ENCODE peak calls at places on chromosomes 6 and 20, in four cellular contexts. Z is K562, V is SK-N-SH, F is H1. T is an unnamed sample.

GRCh38 chr20:62258499-62259293 is 20.4 kb downstream of the OSBPL2 start:
- DNase-seq in Z (no peak), V (no peak), F (no peak), T (no peak)

GRCh38 chr6:73739097-73739496 is 43.1 kb downstream of the CD109 start:
- DNase-seq in Z (peak), V (peak), F (no peak), T (no peak)

GRCh38 chr20:45832619-45833018 is 980 bp upstream of the SNX21 start:
- DNase-seq in Z (peak), V (no peak), F (no peak), T (no peak)

GRCh38 chr6:108437821-108438220 is 122.9 kb upstream of the FOXO3 start:
- DNase-seq in Z (no peak), V (no peak), F (no peak), T (no peak)

GRCh38 chr20:23047738-23048214 is 1.7 kb downstream of the THBD start:
- DNase-seq in Z (no peak), V (no peak), F (no peak), T (peak)

GRCh38 chr6:124463271-124463670 is 499.0 kb upstream of the RNF217 start:
- DNase-seq in Z (no peak), V (no peak), F (no peak), T (no peak)

GRCh38 chr20:48772183-48772976 is 55.4 kb downstream of the PREX1 start:
- DNase-seq in Z (no peak), V (no peak), F (no peak), T (no peak)

GRCh38 chr6:20252311-20252710 is 40.0 kb upstream of the MBOAT1 start:
- DNase-seq in Z (peak), V (no peak), F (no peak), T (no peak)

GRCh38 chr6:14671261-14671681 is 553.7 kb downstream of the CD83 start:
- DNase-seq in Z (no peak), V (no peak), F (no peak), T (no peak)

GRCh38 chr20:36391456-36391855 is 85.3 kb downstream of the DLGAP4 start:
- DNase-seq in Z (no peak), V (no peak), F (peak), T (peak)

GRCh38 chr20:10982692-10983091 is 308.9 kb upstream of the JAG1 start:
- DNase-seq in Z (no peak), V (no peak), F (peak), T (no peak)

GRCh38 chr6:84926756-84927155 is 162.4 kb upstream of the TBX18 start:
- DNase-seq in Z (no peak), V (no peak), F (no peak), T (no peak)

GRCh38 chr20:17394411-17394810 is 136.8 kb downstream of the BFSP1 start:
- DNase-seq in Z (no peak), V (no peak), F (no peak), T (no peak)

GRCh38 chr6:95589067-95589466 is 11.7 kb downstream of the MANEA start:
- DNase-seq in Z (no peak), V (no peak), F (no peak), T (no peak)

GRCh38 chr6:154386848-154387717 is 30.5 kb upstream of the IPCEF1 start:
- DNase-seq in Z (no peak), V (no peak), F (no peak), T (no peak)

GRCh38 chr6:159038914-159039884 is 5.6 kb downstream of the TAGAP start:
- DNase-seq in Z (no peak), V (no peak), F (no peak), T (no peak)

GRCh38 chr6:120141601-120142000 is 792.0 kb upstream of the MAN1A1 start:
- DNase-seq in Z (no peak), V (no peak), F (no peak), T (no peak)

GRCh38 chr20:44034451-44034850 is 119.8 kb downstream of the TOX2 start:
- DNase-seq in Z (no peak), V (no peak), F (no peak), T (no peak)

GRCh38 chr20:1185781-1186334 is 1.1 kb upstream of the TMEM74B start:
- DNase-seq in Z (peak), V (peak), F (peak), T (peak)

GRCh38 chr20:54123587-54124180 is 50.1 kb downstream of the CYP24A1 start:
- DNase-seq in Z (no peak), V (no peak), F (peak), T (peak)

GRCh38 chr20:63347950-63348827 is 13.0 kb downstream of the CHRNA4 start:
- DNase-seq in Z (no peak), V (no peak), F (no peak), T (no peak)

GRCh38 chr20:35172434-35172806 is 548 bp downstream of the PROCR start:
- DNase-seq in Z (no peak), V (peak), F (no peak), T (no peak)

GRCh38 chr6:148885920-148886845 is 139.4 kb downstream of the UST start:
- DNase-seq in Z (no peak), V (no peak), F (no peak), T (no peak)

GRCh38 chr6:147046131-147046530 is 158.1 kb upstream of the STXBP5 start:
- DNase-seq in Z (no peak), V (no peak), F (no peak), T (no peak)

GRCh38 chr6:25576920-25577319 is 75.1 kb upstream of the SCGN start:
- DNase-seq in Z (no peak), V (no peak), F (no peak), T (no peak)

GRCh38 chr6:119055069-119055468 is 23.4 kb downstream of the FAM184A start:
- DNase-seq in Z (no peak), V (no peak), F (no peak), T (no peak)

GRCh38 chr20:62117658-62118057 is 4.6 kb upstream of the LSM14B start:
- DNase-seq in Z (no peak), V (no peak), F (no peak), T (no peak)

GRCh38 chr6:125930810-125931418 is 25.7 kb upstream of the HINT3 start:
- DNase-seq in Z (no peak), V (no peak), F (no peak), T (no peak)

GRCh38 chr20:50389437-50389807 is 120.8 kb upstream of the PTPN1 start:
- DNase-seq in Z (no peak), V (no peak), F (no peak), T (no peak)

GRCh38 chr6:33944686-33945411 is 141.0 kb upstream of the MLN start:
- DNase-seq in Z (peak), V (no peak), F (no peak), T (no peak)

GRCh38 chr20:54227751-54228150 is 19.9 kb downstream of the PFDN4 start:
- DNase-seq in Z (no peak), V (no peak), F (no peak), T (no peak)

GRCh38 chr20:17856024-17856564 is 112.5 kb downstream of the SNX5 start:
- DNase-seq in Z (no peak), V (no peak), F (no peak), T (no peak)

GRCh38 chr6:126983779-126984178 is 134.7 kb upstream of the RSPO3 start:
- DNase-seq in Z (no peak), V (no peak), F (no peak), T (peak)

GRCh38 chr20:4192378-4193048 is 177.2 kb upstream of the RNF24 start:
- DNase-seq in Z (peak), V (no peak), F (no peak), T (no peak)

GRCh38 chr20:62652051-62652893 is 10.0 kb downstream of the SLCO4A1 start:
- DNase-seq in Z (peak), V (peak), F (no peak), T (peak)

GRCh38 chr6:13730704-13731103 is 19.1 kb upstream of the RANBP9 start:
- DNase-seq in Z (no peak), V (no peak), F (no peak), T (no peak)

GRCh38 chr6:79305020-79305419 is 70.5 kb upstream of the HMGN3 start:
- DNase-seq in Z (no peak), V (no peak), F (no peak), T (no peak)

GRCh38 chr20:4064118-4064962 is 49.0 kb upstream of the RNF24 start:
- DNase-seq in Z (peak), V (peak), F (no peak), T (peak)

GRCh38 chr20:35312348-35312747 is 20.1 kb upstream of the FAM83C start:
- DNase-seq in Z (peak), V (no peak), F (no peak), T (no peak)

GRCh38 chr6:156780962-156781705 is 4.0 kb downstream of the ARID1B start:
- DNase-seq in Z (no peak), V (no peak), F (no peak), T (no peak)

DNA sequence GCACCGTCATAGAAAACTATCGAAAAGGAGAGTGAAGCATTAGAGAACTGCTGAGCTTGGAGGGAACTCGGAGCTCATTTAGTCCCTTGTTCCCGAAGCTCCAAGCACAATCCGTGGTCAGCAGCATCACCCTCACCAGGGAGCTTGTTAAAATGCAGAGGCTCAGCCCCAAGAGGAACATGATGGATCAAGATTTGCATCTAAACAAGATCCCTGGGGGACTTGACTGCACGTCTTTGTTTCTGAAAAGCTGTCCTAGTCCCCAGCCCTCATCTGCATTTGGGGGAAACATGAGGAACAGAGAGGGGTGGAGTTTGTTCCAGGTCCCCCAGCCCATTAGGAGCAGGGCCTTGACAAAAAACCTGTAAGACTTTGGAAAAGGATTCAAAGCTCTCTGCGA is 4.1 kb upstream of the LBP start:
- DNase-seq in Z (no peak), V (no peak), F (peak), T (peak)
- TF ChIP-seq TEAD4 in Z (no peak), V (no peak), F (no peak), T (no peak)

DNA sequence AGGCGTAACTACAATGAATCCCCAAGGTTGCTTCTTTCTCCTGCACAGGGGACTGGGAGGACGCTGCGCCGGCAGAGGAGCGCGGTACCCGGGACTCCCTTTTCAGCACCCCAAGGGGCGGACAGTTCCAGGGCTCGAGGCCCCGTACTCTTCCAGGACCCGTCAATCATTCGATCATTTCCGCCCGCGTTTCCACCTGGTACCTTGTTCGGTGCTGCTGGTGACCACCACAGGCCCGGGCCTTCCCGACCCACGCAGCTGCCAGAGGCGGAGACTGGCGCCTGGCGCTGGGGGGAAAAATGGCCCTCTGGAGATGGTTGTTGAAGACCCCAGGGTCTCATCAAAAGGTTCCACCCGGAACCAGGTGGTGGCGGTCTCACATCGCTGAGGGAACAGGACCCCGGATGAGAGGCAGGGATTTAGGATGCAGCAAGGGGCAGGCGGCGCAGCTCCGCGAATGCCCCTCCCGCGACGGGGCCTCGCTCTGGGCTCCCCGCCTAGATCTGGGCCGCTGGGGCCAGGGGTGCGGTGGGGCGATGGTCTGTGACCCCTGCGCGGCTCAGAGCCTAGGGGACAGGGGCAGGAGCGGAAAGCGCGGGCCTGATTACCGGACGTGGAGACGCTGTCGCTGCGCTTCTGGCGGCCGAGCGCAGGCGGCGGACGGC is 744 bp downstream of the VSX1 start:
- DNase-seq in Z (peak), V (peak), F (no peak), T (peak)
- TF ChIP-seq TEAD4 in Z (no peak), V (no peak), F (no peak), T (peak)

GRCh38 chr6:43222418-43223059 is 6.7 kb downstream of the DNPH1 start:
- DNase-seq in Z (no peak), V (no peak), F (no peak), T (no peak)

GRCh38 chr6:43219814-43220213 is 9.5 kb downstream of the DNPH1 start:
- DNase-seq in Z (peak), V (no peak), F (no peak), T (no peak)

GRCh38 chr6:43221774-43222101 is 7.5 kb downstream of the DNPH1 start:
- DNase-seq in Z (no peak), V (no peak), F (no peak), T (no peak)

GRCh38 chr6:43220439-43220951 is 8.8 kb downstream of the DNPH1 start:
- DNase-seq in Z (no peak), V (no peak), F (no peak), T (no peak)

GRCh38 chr6:43221046-43221773 is 8.1 kb downstream of the DNPH1 start:
- DNase-seq in Z (no peak), V (no peak), F (no peak), T (no peak)
- TF ChIP-seq TEAD4 in Z (no peak), V (no peak), F (no peak), T (no peak)

GRCh38 chr6:160927416-160927815 is 64.2 kb upstream of the MAP3K4 start:
- DNase-seq in Z (no peak), V (no peak), F (no peak), T (no peak)

GRCh38 chr6:160930547-160931377 is 60.8 kb upstream of the MAP3K4 start:
- DNase-seq in Z (peak), V (peak), F (no peak), T (peak)

GRCh38 chr6:160931378-160932343 is 59.9 kb upstream of the MAP3K4 start:
- DNase-seq in Z (no peak), V (no peak), F (no peak), T (no peak)

GRCh38 chr6:160926281-160927276 is 65.0 kb upstream of the MAP3K4 start:
- DNase-seq in Z (peak), V (no peak), F (no peak), T (no peak)

DNA sequence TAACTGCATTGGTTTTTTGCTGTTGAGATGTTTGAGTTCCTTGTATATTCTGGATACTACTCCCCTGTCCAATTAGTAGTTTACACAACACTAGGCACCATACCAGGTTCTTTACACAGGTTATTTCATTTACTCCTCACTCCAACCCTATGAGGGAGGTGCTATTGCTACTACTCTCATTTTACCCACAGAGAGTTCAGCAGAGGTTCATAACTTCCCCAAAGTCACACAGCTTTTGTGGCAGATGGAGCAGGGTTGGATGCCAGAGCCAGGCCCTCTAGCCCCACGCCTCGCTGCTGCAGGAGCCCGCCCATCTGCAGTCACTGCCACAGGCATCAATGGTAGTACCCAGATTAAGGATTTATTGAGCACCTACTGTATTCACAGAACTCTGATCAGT is 61.7 kb upstream of the MAP3K4 start:
- DNase-seq in Z (no peak), V (no peak), F (no peak), T (no peak)
- TF ChIP-seq TEAD4 in Z (no peak), V (no peak), F (no peak), T (no peak)